ENCODE peak calls at places on chromosome 11, in ten cellular contexts. F, S, D, P, N, B, V, L, H and O are unnamed samples.

GRCh38 chr11:31802000-31802551 is 9.0 kb downstream of the PAX6 start:
- DNase-seq in F (no peak), S (no peak), D (no peak), P (no peak), N (no peak), B (no peak), V (no peak), L (no peak), H (no peak), O (no peak)

GRCh38 chr11:19199037-19199436 is 2.7 kb downstream of the CSRP3 start:
- DNase-seq in F (no peak), S (no peak), D (no peak), P (no peak), N (no peak), B (no peak), V (no peak), L (no peak), H (no peak), O (no peak)

GRCh38 chr11:96112192-96113099 is 188.5 kb upstream of the MTMR2 start:
- DNase-seq in F (no peak), S (no peak), D (no peak), P (no peak), N (no peak), B (no peak), V (no peak), L (no peak), H (no peak), O (peak; percentile 49)

GRCh38 chr11:126929186-126930085 is 71.1 kb downstream of the KIRREL3 start:
- DNase-seq in F (no peak), S (no peak), D (no peak), P (no peak), N (no peak), B (no peak), V (no peak), L (no peak), H (peak; percentile 32), O (peak; percentile 10)

GRCh38 chr11:72975778-72976520 is 161.7 kb downstream of the ATG16L2 start:
- DNase-seq in F (no peak), S (no peak), D (peak; percentile 18), P (no peak), N (no peak), B (no peak), V (no peak), L (no peak), H (peak; percentile 98), O (peak; percentile 93)

GRCh38 chr11:102168483-102168882 is 58.2 kb downstream of the YAP1 start:
- DNase-seq in F (no peak), S (no peak), D (peak; percentile 14), P (no peak), N (no peak), B (no peak), V (no peak), L (no peak), H (no peak), O (no peak)

GRCh38 chr11:2521681-2522630 is 77.1 kb downstream of the KCNQ1 start:
- DNase-seq in F (no peak), S (no peak), D (no peak), P (no peak), N (peak; percentile 44), B (no peak), V (no peak), L (peak; percentile 35), H (no peak), O (no peak)

GRCh38 chr11:3107608-3108182 is 50.5 kb upstream of the CARS1 start:
- DNase-seq in F (no peak), S (no peak), D (no peak), P (no peak), N (peak; percentile 64), B (no peak), V (no peak), L (peak; percentile 43), H (no peak), O (no peak)

GRCh38 chr11:24585192-24585591 is 88.3 kb downstream of the LUZP2 start:
- DNase-seq in F (no peak), S (no peak), D (peak; percentile 32), P (no peak), N (no peak), B (no peak), V (no peak), L (no peak), H (no peak), O (peak; percentile 13)

GRCh38 chr11:110251837-110252236 is 44.6 kb downstream of the RDX start:
- DNase-seq in F (no peak), S (no peak), D (peak; percentile 52), P (no peak), N (no peak), B (no peak), V (no peak), L (no peak), H (peak; percentile 31), O (peak; percentile 67)